ENCODE peak calls at places on chromosomes 12 and 14, in four cellular contexts. H is HCT116, P is fibroblast of lung, Q is colonic mucosa. X is an unnamed sample.

GRCh38 chr14:104639889-104640548 is 35.4 kb upstream of the TMEM179 start:
- DNase-seq in P (peak; percentile 41), H (peak; percentile 27), Q (peak; percentile 57), X (peak; percentile 87)

GRCh38 chr14:42112108-42112507 is 505.4 kb downstream of the LRFN5 start:
- DNase-seq in P (peak; percentile 23), H (no peak), Q (no peak), X (no peak)

GRCh38 chr12:6423267-6424007 is 21.3 kb upstream of the CD27 start:
- DNase-seq in Q (peak; percentile 89), H (peak; percentile 84), P (peak; percentile 93), X (peak; percentile 93)

GRCh38 chr12:110704750-110705149 is 15.8 kb upstream of the HVCN1 start:
- DNase-seq in Q (no peak), H (peak; percentile 60), P (no peak), X (no peak)

GRCh38 chr12:13161172-13161571 is 35.4 kb upstream of the EMP1 start:
- DNase-seq in P (no peak), Q (no peak), H (no peak), X (no peak)

GRCh38 chr12:78700565-78700964 is 164.0 kb upstream of the SYT1 start:
- DNase-seq in P (no peak), Q (no peak), H (no peak), X (no peak)

GRCh38 chr14:55350461-55350860 is 61.2 kb downstream of the ATG14 start:
- DNase-seq in H (no peak), Q (no peak), P (no peak), X (no peak)

GRCh38 chr12:32301216-32301615 is 98.1 kb upstream of the FGD4 start:
- DNase-seq in H (no peak), P (peak; percentile 24), Q (no peak), X (no peak)

GRCh38 chr12:49537709-49538601 is 875 bp upstream of the KCNH3 start:
- DNase-seq in P (no peak), Q (no peak), H (no peak), X (no peak)

GRCh38 chr14:94665121-94665520 is 52.9 kb downstream of the SERPINA3 start:
- DNase-seq in Q (no peak), P (peak; percentile 32), H (no peak), X (no peak)

GRCh38 chr12:3137268-3137761 is 60.1 kb downstream of the TSPAN9 start:
- DNase-seq in Q (no peak), P (peak; percentile 30), H (no peak), X (peak; percentile 87)

GRCh38 chr12:49131973-49132461 is 822 bp upstream of the TUBA1B start:
- DNase-seq in P (peak; percentile 78), H (no peak), Q (peak; percentile 62), X (no peak)

GRCh38 chr12:112130461-112130998 is 5.2 kb downstream of the TRAFD1 start:
- DNase-seq in Q (no peak), P (peak; percentile 41), H (no peak), X (no peak)

GRCh38 chr14:51600658-51601057 is 51.1 kb upstream of the FRMD6 start:
- DNase-seq in P (no peak), H (no peak), Q (no peak), X (no peak)

GRCh38 chr12:6608592-6609311 is 1.6 kb upstream of the CHD4 start:
- DNase-seq in H (no peak), Q (no peak), P (peak; percentile 36), X (peak; percentile 82)

GRCh38 chr12:3246253-3246652 is 169.1 kb downstream of the TSPAN9 start:
- DNase-seq in P (no peak), Q (no peak), H (no peak), X (no peak)

GRCh38 chr12:96070670-96071279 is 35.4 kb upstream of the LTA4H start:
- DNase-seq in Q (no peak), P (no peak), H (no peak), X (no peak)

GRCh38 chr14:70093156-70093555 is 95.6 kb downstream of the SLC8A3 start:
- DNase-seq in Q (no peak), H (no peak), P (no peak), X (no peak)

GRCh38 chr14:105419305-105420091 is at the start of gene MTA1:
- DNase-seq in Q (peak; percentile 65), H (no peak), P (peak; percentile 14), X (peak; percentile 80)

GRCh38 chr12:120870415-120870814 is 33.7 kb downstream of the SPPL3 start:
- DNase-seq in H (no peak), Q (no peak), P (no peak), X (no peak)

GRCh38 chr12:25884920-25885234 is 73.6 kb upstream of the RASSF8 start:
- DNase-seq in Q (no peak), H (no peak), P (no peak), X (peak; percentile 57)

GRCh38 chr12:26032719-26033241 is 74.3 kb downstream of the RASSF8 start:
- DNase-seq in H (no peak), P (no peak), Q (peak; percentile 28), X (no peak)

GRCh38 chr14:61569783-61570182 is 125.5 kb upstream of the HIF1A start:
- DNase-seq in Q (no peak), H (no peak), P (peak; percentile 92), X (no peak)

GRCh38 chr12:121579190-121579791 is 1.5 kb downstream of the KDM2B start:
- DNase-seq in H (no peak), P (no peak), Q (peak; percentile 60), X (peak; percentile 85)

GRCh38 chr14:74083161-74083560 is 1.1 kb downstream of the ALDH6A1 start:
- DNase-seq in P (no peak), Q (no peak), H (no peak), X (no peak)
- H3K9ac ChIP-seq in P (no peak overlapping the region), Q (no peak overlapping the region), H (peak overlapping the region; percentile 93), X (peak overlapping the region; percentile 95)

GRCh38 chr14:90721619-90722305 is 94.5 kb downstream of the TTC7B start:
- DNase-seq in P (peak; percentile 8), Q (no peak), H (peak; percentile 69), X (no peak)

GRCh38 chr14:90717916-90718315 is 98.3 kb downstream of the TTC7B start:
- DNase-seq in P (peak; percentile 53), H (no peak), Q (no peak), X (no peak)

GRCh38 chr14:90720336-90720735 is 95.9 kb downstream of the TTC7B start:
- DNase-seq in Q (no peak), P (no peak), H (no peak), X (no peak)

GRCh38 chr14:90722590-90722989 is 93.6 kb downstream of the TTC7B start:
- DNase-seq in H (no peak), Q (no peak), P (no peak), X (no peak)

GRCh38 chr14:90720832-90721231 is 95.4 kb downstream of the TTC7B start:
- DNase-seq in H (no peak), Q (no peak), P (no peak), X (no peak)
- H3K4me3 ChIP-seq in H (no peak overlapping the region), Q (no peak overlapping the region), P (no peak overlapping the region), X (no peak overlapping the region)

GRCh38 chr14:74611672-74612345 is at the start of gene LTBP2:
- DNase-seq in H (no peak), Q (no peak), P (no peak), X (no peak)
- H3K9ac ChIP-seq in H (no peak within 1 kb of the TSS), Q (no peak within 1 kb of the TSS), P (peak within 1 kb of the TSS; percentile 85), X (no peak within 1 kb of the TSS)

GRCh38 chr12:52073531-52073950 is 3.8 kb downstream of the ATG101 start:
- DNase-seq in Q (no peak), P (no peak), H (no peak), X (peak; percentile 44)
- H3K4me3 ChIP-seq in Q (no peak overlapping the region), P (no peak overlapping the region), H (no peak overlapping the region), X (no peak overlapping the region)